ENCODE peak calls at places on chromosomes 7 and 10, in eight cellular contexts. L is IMR-90, M is prostate gland, U is A549, Z is H1, E is spleen, T is HCT116, N is uterus. J is an unnamed sample.

GRCh38 chr10:15183689-15184481 is 15.4 kb upstream of the NMT2 start:
- DNase-seq in Z (no peak), T (no peak), U (no peak), N (no peak), M (no peak), L (no peak), E (no peak), J (no peak)

GRCh38 chr10:31072453-31072852 is 40.8 kb upstream of the ZNF438 start:
- DNase-seq in L (no peak), Z (no peak), E (no peak), N (no peak), T (no peak), U (no peak), M (no peak), J (no peak)

GRCh38 chr10:28382520-28383269 is 79.8 kb upstream of the MPP7 start:
- DNase-seq in U (peak), M (no peak), E (no peak), T (no peak), N (no peak), Z (no peak), L (peak), J (no peak)

GRCh38 chr10:106506509-106507265 is 657.8 kb downstream of the SORCS1 start:
- DNase-seq in E (no peak), U (no peak), M (no peak), Z (no peak), L (peak), T (no peak), N (no peak), J (no peak)

GRCh38 chr7:27167916-27168264 is 2.6 kb upstream of the HOXA9 start:
- DNase-seq in Z (no peak), L (no peak), N (no peak), T (no peak), E (peak), U (no peak), M (no peak), J (no peak)

GRCh38 chr7:11345621-11346020 is 371.9 kb downstream of the PHF14 start:
- DNase-seq in E (no peak), U (no peak), T (no peak), M (no peak), Z (no peak), N (no peak), L (no peak), J (no peak)

GRCh38 chr7:112431803-112432202 is 18.5 kb upstream of the IFRD1 start:
- DNase-seq in N (no peak), L (no peak), E (no peak), M (no peak), Z (no peak), T (no peak), U (no peak), J (no peak)

GRCh38 chr10:133260895-133261725 is 15.6 kb downstream of the ADAM8 start:
- DNase-seq in U (peak), Z (no peak), M (peak), T (no peak), N (peak), E (peak), L (no peak), J (peak)

GRCh38 chr10:94212876-94213595 is 149.7 kb downstream of the NOC3L start:
- DNase-seq in E (no peak), T (peak), Z (no peak), M (no peak), U (peak), L (no peak), N (peak), J (no peak)

GRCh38 chr10:91596821-91597396 is 36.0 kb downstream of the PPP1R3C start:
- DNase-seq in N (peak), U (peak), M (no peak), T (no peak), L (peak), Z (no peak), E (no peak), J (no peak)

GRCh38 chr10:71927669-71928592 is 36.3 kb upstream of the CHST3 start:
- DNase-seq in T (no peak), L (peak), U (peak), E (no peak), N (no peak), M (no peak), Z (no peak), J (no peak)

GRCh38 chr10:77746313-77746712 is 108.7 kb upstream of the KCNMA1 start:
- DNase-seq in L (peak), E (no peak), U (no peak), T (no peak), M (no peak), Z (no peak), N (no peak), J (no peak)

GRCh38 chr7:3928727-3929515 is 627.9 kb downstream of the SDK1 start:
- DNase-seq in E (no peak), T (no peak), L (no peak), U (no peak), N (no peak), M (no peak), Z (no peak), J (no peak)

GRCh38 chr10:100065084-100065660 is 16.5 kb downstream of the CPN1 start:
- DNase-seq in N (no peak), M (no peak), E (no peak), Z (no peak), T (no peak), U (no peak), L (no peak), J (no peak)

GRCh38 chr10:18340496-18341051 is 200.3 kb downstream of the CACNB2 start:
- DNase-seq in M (no peak), N (no peak), T (no peak), Z (no peak), E (no peak), L (peak), U (no peak), J (no peak)

DNA sequence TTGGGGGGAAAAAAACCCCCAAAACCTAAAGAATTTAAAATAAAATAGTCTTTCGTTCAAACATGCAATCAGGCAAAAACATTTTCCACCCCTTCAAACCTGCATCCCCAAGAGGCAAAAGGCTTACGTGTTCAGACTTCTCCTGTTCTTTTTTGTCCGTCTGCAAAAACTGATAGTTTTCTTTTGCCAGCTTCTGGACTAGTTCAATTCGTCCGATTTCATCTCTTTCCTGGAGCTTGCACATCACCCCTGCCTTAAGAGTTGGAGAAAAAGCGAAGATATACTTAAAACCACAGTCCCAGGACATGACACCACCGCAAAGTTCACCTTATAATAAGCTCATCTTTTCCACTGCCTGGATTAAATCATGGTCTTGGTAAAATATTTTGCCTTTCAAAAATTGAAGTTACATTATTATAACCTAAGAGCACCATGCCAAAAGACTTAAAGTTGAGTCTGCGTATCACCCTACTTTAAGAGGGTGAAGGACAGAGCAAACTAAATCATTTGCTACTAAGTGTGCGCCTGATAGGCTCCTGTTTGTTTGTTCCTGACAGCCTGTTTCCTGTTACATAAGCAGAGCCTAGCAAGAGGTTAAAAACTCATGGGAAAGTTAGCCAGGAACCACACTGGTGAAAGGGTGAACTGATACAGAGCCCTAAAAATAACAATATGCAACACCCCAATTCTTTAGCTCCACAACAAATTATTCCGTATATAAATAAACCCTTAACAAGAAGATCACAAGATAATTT is 137.0 kb downstream of the RAPGEF5 start:
- DNase-seq in U (no peak), M (no peak), N (no peak), E (no peak), T (no peak), L (no peak), Z (no peak), J (no peak)
- TF ChIP-seq POLR2A in U (no peak), M (no peak), N (no peak), E (no peak), T (no peak), L (no peak), Z (no peak), J (no peak)

GRCh38 chr7:13901577-13901976 is 87.9 kb downstream of the ETV1 start:
- DNase-seq in T (no peak), Z (no peak), N (no peak), E (no peak), M (no peak), L (no peak), U (no peak), J (no peak)
- TF ChIP-seq POLR2A in T (no peak), Z (no peak), N (no peak), E (no peak), M (no peak), L (no peak), U (no peak), J (no peak)

DNA sequence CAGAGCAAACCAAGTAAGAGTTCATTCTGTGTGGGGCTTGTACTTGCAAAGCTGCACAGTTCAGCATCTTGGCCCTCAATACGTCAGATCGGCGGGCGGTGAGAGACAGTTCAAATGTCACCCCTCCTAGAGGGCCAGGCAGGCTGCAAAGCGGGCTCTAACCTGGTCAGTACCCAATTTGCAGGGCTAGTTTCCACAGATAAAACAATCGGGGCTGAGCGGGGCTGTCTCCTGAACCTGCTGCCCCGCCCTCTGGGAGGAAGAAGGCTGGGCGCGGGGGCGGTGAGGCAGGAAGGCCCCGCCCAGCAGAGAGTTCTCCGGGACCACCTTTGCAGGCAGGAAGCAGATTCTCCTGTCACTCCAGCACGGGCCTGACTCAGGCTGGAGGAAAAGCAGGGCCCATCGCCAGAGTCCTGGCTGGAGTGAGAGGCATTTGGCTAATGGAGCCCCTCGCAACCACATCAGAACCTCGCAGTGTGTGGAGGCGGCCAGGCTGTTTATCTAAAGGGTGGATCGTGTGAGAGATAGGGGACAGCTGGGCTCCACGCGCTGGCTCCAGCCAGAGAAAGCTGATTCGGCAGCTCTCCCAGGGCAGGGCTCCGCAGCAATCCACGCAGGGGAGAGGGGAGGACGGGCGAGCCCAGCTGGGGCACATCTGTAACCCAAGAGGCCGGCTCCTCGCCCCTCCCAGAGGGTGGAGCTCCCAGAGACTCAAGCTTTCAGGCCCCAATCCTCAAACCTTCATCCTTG is 83.1 kb downstream of the SH3PXD2A start:
- DNase-seq in N (peak), U (peak), Z (peak), E (peak), T (peak), M (peak), L (peak), J (peak)
- TF ChIP-seq POLR2A in N (peak), U (no peak), Z (peak), E (no peak), T (peak), M (peak), L (peak), J (no peak)

GRCh38 chr10:17086865-17087264 is 42.7 kb downstream of the CUBN start:
- DNase-seq in N (no peak), U (no peak), E (no peak), L (no peak), Z (no peak), T (no peak), M (no peak), J (no peak)

GRCh38 chr10:17084258-17084657 is 45.4 kb downstream of the CUBN start:
- DNase-seq in N (no peak), U (no peak), Z (no peak), T (no peak), M (no peak), L (no peak), E (no peak), J (no peak)

GRCh38 chr10:17088118-17088806 is 41.3 kb downstream of the CUBN start:
- DNase-seq in E (no peak), N (no peak), Z (no peak), M (no peak), L (peak), T (no peak), U (peak), J (no peak)

GRCh38 chr10:17084989-17085725 is 44.5 kb downstream of the CUBN start:
- DNase-seq in T (no peak), N (no peak), E (no peak), Z (no peak), U (no peak), M (no peak), L (peak), J (no peak)
- TF ChIP-seq POLR2A in T (no peak), N (no peak), E (no peak), Z (no peak), U (no peak), M (no peak), L (no peak), J (no peak)

J was measured in erythroblast.